ENCODE peak calls at places on chromosomes 5 and 9, in nine cellular contexts. C, K, J, A, H, D, L, R and N are unnamed samples.

GRCh38 chr5:9160747-9161146 is 385.1 kb downstream of the SEMA5A start:
- DNase-seq in J (no peak), K (no peak), C (no peak), R (no peak), L (no peak), A (no peak), D (no peak), H (no peak), N (no peak)

GRCh38 chr5:142211013-142211412 is 102.4 kb downstream of the NDFIP1 start:
- DNase-seq in R (no peak), K (no peak), J (no peak), C (no peak), H (no peak), D (no peak), A (no peak), L (no peak), N (no peak)

GRCh38 chr5:7396169-7397004 is 449 bp downstream of the ADCY2 start:
- DNase-seq in A (no peak), R (no peak), K (no peak), L (no peak), J (peak), C (no peak), D (no peak), H (no peak), N (no peak)

GRCh38 chr5:160054831-160055230 is 45.9 kb downstream of the TTC1 start:
- DNase-seq in D (no peak), L (no peak), A (no peak), J (peak), R (peak), K (no peak), H (peak), C (no peak), N (no peak)

GRCh38 chr5:45508155-45508554 is 188.0 kb downstream of the HCN1 start:
- DNase-seq in H (no peak), D (no peak), A (no peak), K (no peak), L (no peak), C (no peak), J (no peak), R (no peak), N (no peak)

GRCh38 chr5:96113170-96113939 is 151.7 kb upstream of the ELL2 start:
- DNase-seq in R (no peak), H (peak), C (no peak), A (no peak), L (no peak), K (no peak), J (no peak), D (no peak), N (no peak)

GRCh38 chr9:2622361-2623045 is 916 bp downstream of the VLDLR start:
- DNase-seq in L (no peak), H (no peak), K (peak), A (peak), R (peak), D (no peak), C (no peak), J (peak), N (peak)

GRCh38 chr5:107543868-107544267 is 126.9 kb downstream of the EFNA5 start:
- DNase-seq in L (no peak), R (no peak), D (no peak), J (no peak), H (no peak), A (no peak), C (no peak), K (no peak), N (no peak)

GRCh38 chr9:71383308-71383707 is 261.9 kb upstream of the TRPM3 start:
- DNase-seq in H (no peak), J (no peak), L (no peak), A (no peak), K (no peak), R (no peak), C (no peak), D (no peak), N (no peak)

GRCh38 chr5:154076240-154076922 is 37.6 kb downstream of the MFAP3 start:
- DNase-seq in H (no peak), A (no peak), J (no peak), D (no peak), L (no peak), K (no peak), R (no peak), C (no peak), N (no peak)

GRCh38 chr5:74384851-74385250 is 255.7 kb downstream of the ENC1 start:
- DNase-seq in L (no peak), R (no peak), C (no peak), J (no peak), H (no peak), D (no peak), K (no peak), A (no peak), N (no peak)

GRCh38 chr5:98217138-98217537 is 556.3 kb upstream of the RGMB start:
- DNase-seq in L (no peak), R (no peak), H (no peak), D (no peak), J (no peak), K (no peak), A (no peak), C (no peak), N (no peak)

GRCh38 chr9:135622415-135623020 is 16.8 kb downstream of the GLT6D1 start:
- DNase-seq in D (no peak), R (no peak), C (no peak), A (no peak), L (no peak), K (no peak), J (no peak), H (no peak), N (no peak)

GRCh38 chr5:52560366-52560765 is 227.3 kb upstream of the ITGA1 start:
- DNase-seq in H (peak), C (no peak), K (no peak), D (no peak), R (peak), L (peak), J (no peak), A (no peak), N (no peak)